ENCODE peak calls at places on chromosomes 4 and X, in eight cellular contexts. W is NCI-H446, X is IMR-90, Y is head of caudate nucleus, T is GM18507, Q is colonic mucosa, V is psoas muscle, O is HEK293T. I is an unnamed sample.

GRCh38 chr4:108492816-108493595 is 127.4 kb upstream of the RPL34 start:
- DNase-seq in X (peak; percentile 11), Q (peak; percentile 31), V (no peak), T (no peak), W (no peak), O (peak; percentile 70), Y (no peak), I (peak; percentile 25)

GRCh38 chr4:110621328-110621812 is 1.5 kb downstream of the PITX2 start:
- DNase-seq in T (no peak), W (no peak), V (no peak), Y (no peak), Q (no peak), X (no peak), O (no peak), I (no peak)

GRCh38 chr4:151459380-151459779 is 50.4 kb downstream of the FHIP1A start:
- DNase-seq in W (no peak), V (no peak), T (no peak), O (no peak), Q (no peak), Y (no peak), X (no peak), I (no peak)

GRCh38 chr4:113979157-113979972 is at the start of gene ARSJ:
- DNase-seq in V (peak; percentile 66), Q (peak; percentile 63), T (no peak), W (peak; percentile 58), X (peak; percentile 88), O (peak; percentile 52), Y (peak; percentile 35), I (peak; percentile 55)

GRCh38 chr4:79576480-79576803 is 168.4 kb upstream of the GK2 start:
- DNase-seq in Q (no peak), Y (no peak), X (peak; percentile 18), T (no peak), O (peak; percentile 40), W (peak; percentile 61), V (no peak), I (peak; percentile 9)

GRCh38 chr4:122759639-122760310 is 27.3 kb downstream of the BBS12 start:
- DNase-seq in W (peak; percentile 8), X (peak; percentile 46), Q (no peak), V (no peak), Y (no peak), O (no peak), T (no peak), I (no peak)

GRCh38 chrX:148682206-148682605 is 181.8 kb downstream of the AFF2 start:
- DNase-seq in W (no peak), T (no peak), Y (no peak), V (no peak), Q (no peak), O (no peak), X (no peak), I (no peak)

GRCh38 chrX:23844502-23845138 is 61.6 kb downstream of the SAT1 start:
- DNase-seq in T (no peak), V (no peak), Y (no peak), X (peak; percentile 45), W (no peak), Q (peak; percentile 60), O (no peak), I (no peak)

GRCh38 chr4:181860157-181860556 is 383.0 kb upstream of the TENM3 start:
- DNase-seq in W (no peak), Y (no peak), X (peak; percentile 42), O (peak; percentile 6), Q (no peak), T (no peak), V (no peak), I (no peak)

GRCh38 chr4:39255916-39256315 is 73.6 kb downstream of the WDR19 start:
- DNase-seq in V (no peak), W (no peak), Y (no peak), T (no peak), X (no peak), Q (no peak), O (no peak), I (no peak)

GRCh38 chrX:117990438-117990837 is 126.2 kb downstream of the KLHL13 start:
- DNase-seq in O (no peak), X (peak; percentile 88), Y (no peak), T (no peak), W (no peak), Q (no peak), V (no peak), I (no peak)

GRCh38 chr4:149164282-149164681 is 651.4 kb downstream of the IQCM start:
- DNase-seq in T (no peak), V (no peak), Q (no peak), W (no peak), Y (no peak), X (peak; percentile 92), O (no peak), I (no peak)